ENCODE peak calls at places on chromosome 7, in five cellular contexts. D, L, W, T and E are unnamed samples.

GRCh38 chr7:123677316-123677715 is 21.6 kb downstream of the LMOD2 start:
- DNase-seq in D (no peak), L (no peak), W (no peak), T (no peak), E (no peak)

GRCh38 chr7:19377611-19378339 is 232.6 kb upstream of the FERD3L start:
- DNase-seq in D (peak; percentile 90), L (peak; percentile 39), W (no peak), T (peak; percentile 42), E (no peak)

GRCh38 chr7:121431389-121431788 is 35.3 kb upstream of the FAM3C start:
- DNase-seq in D (no peak), L (no peak), W (no peak), T (no peak), E (no peak)

GRCh38 chr7:106260136-106260561 is 24.6 kb downstream of the NAMPT start:
- DNase-seq in D (no peak), L (peak; percentile 76), W (no peak), T (no peak), E (no peak)

GRCh38 chr7:30694218-30694745 is 12.0 kb upstream of the CRHR2 start:
- DNase-seq in D (no peak), L (no peak), W (no peak), T (no peak), E (no peak)

GRCh38 chr7:75740846-75741497 is 2.2 kb upstream of the HIP1 start:
- DNase-seq in D (no peak), L (no peak), W (no peak), T (no peak), E (no peak)

GRCh38 chr7:101386558-101387199 is 24.0 kb downstream of the COL26A1 start:
- DNase-seq in D (peak; percentile 4), L (peak; percentile 27), W (no peak), T (peak; percentile 40), E (no peak)

GRCh38 chr7:66629659-66630058 is 978 bp downstream of the KCTD7 start:
- DNase-seq in D (no peak), L (no peak), W (no peak), T (no peak), E (no peak)

GRCh38 chr7:44085549-44085948 is 3.2 kb upstream of the POLM start:
- DNase-seq in D (no peak), L (no peak), W (no peak), T (no peak), E (no peak)

GRCh38 chr7:96837583-96837982 is 127.9 kb upstream of the SEM1 start:
- DNase-seq in D (no peak), L (no peak), W (no peak), T (no peak), E (no peak)

GRCh38 chr7:88217675-88218427 is 2.0 kb downstream of the SRI start:
- DNase-seq in D (no peak), L (no peak), W (peak; percentile 19), T (no peak), E (no peak)

GRCh38 chr7:136868496-136869005 is at the start of gene CHRM2:
- DNase-seq in D (peak; percentile 90), L (peak; percentile 19), W (no peak), T (peak; percentile 48), E (no peak)
- H3K4me3 ChIP-seq in D (peak within 1 kb of the TSS; percentile 95), L (peak within 1 kb of the TSS; percentile 54), W (no peak within 1 kb of the TSS), T (peak within 1 kb of the TSS; percentile 51), E (peak within 1 kb of the TSS; percentile 61)

DNA sequence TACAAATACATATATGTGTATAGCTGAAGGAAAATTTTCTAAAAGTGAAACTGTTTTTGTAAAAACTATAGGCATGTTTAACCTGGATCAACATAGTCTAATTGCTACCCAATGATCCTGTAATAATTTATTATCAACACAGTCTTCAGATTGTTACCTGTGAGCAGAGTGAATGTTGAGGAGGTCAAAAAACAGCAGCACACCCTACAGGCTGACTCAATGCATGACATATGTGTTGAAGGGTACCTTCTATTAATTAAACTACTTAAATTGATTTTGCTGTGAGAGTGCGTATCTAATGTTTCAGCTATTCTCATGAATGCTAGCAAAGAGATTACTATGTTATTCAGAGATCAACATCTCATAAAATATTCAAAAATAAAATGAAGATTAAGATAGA is 411.4 kb downstream of the TNS3 start:
- DNase-seq in D (peak; percentile 29), L (no peak), W (no peak), T (no peak), E (no peak)
- TF ChIP-seq CTCF in D (peak; percentile 52), L (peak; percentile 53), W (peak; percentile 60), T (peak; percentile 26), E (no peak)

GRCh38 chr7:128809363-128809762 is 17.6 kb downstream of the CCDC136 start:
- DNase-seq in D (no peak), L (no peak), W (no peak), T (no peak), E (no peak)
- H3K4me3 ChIP-seq in D (no peak overlapping the region), L (no peak overlapping the region), W (no peak overlapping the region), T (no peak overlapping the region), E (no peak overlapping the region)

DNA sequence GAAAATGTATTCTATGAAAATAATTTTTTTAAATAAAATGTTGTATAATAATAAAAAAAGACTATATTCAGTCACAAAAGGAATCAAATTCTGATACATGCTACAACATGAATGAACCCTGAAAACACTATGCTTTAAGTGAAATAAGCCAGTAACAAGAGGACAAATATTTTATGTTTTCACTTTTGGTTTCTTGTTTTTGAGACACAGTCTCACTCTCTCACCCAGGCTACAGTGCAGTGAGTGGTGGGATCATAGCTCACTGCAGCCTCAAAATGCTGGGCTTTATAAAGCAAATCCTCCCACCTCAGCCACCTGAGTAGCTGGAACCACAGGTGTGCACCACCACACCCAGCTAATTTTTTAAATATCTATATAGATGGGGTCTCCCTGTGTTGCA is 64.2 kb downstream of the CNOT4 start:
- DNase-seq in D (no peak), L (no peak), W (no peak), T (no peak), E (no peak)
- TF ChIP-seq CTCF in D (no peak), L (no peak), W (no peak), T (no peak), E (no peak)